ENCODE peak calls at places on chromosome 22, in four cellular contexts. O, C, N and Z are unnamed samples.

GRCh38 chr22:45888221-45889092 is 88.5 kb downstream of the WNT7B start:
- DNase-seq in O (no peak), C (no peak), N (no peak), Z (no peak)

GRCh38 chr22:23752750-23753149 is 1.5 kb downstream of the VPREB3 start:
- DNase-seq in O (no peak), C (no peak), N (no peak), Z (no peak)

GRCh38 chr22:45538284-45538683 is 35.6 kb downstream of the FBLN1 start:
- DNase-seq in O (no peak), C (peak; percentile 75), N (no peak), Z (no peak)

GRCh38 chr22:48098936-48099245 is 1336.4 kb downstream of the TBC1D22A start:
- DNase-seq in O (no peak), C (no peak), N (no peak), Z (no peak)

GRCh38 chr22:42169055-42169469 is 38.5 kb upstream of the CYP2D6 start:
- DNase-seq in O (peak; percentile 20), C (peak; percentile 47), N (no peak), Z (no peak)

GRCh38 chr22:46584081-46584903 is 35.9 kb upstream of the GRAMD4 start:
- DNase-seq in O (no peak), C (no peak), N (no peak), Z (no peak)

GRCh38 chr22:37225481-37225880 is 13.2 kb upstream of the SSTR3 start:
- DNase-seq in O (no peak), C (peak; percentile 68), N (no peak), Z (no peak)

GRCh38 chr22:36966851-36967535 is 52.3 kb downstream of the TST start:
- DNase-seq in O (no peak), C (no peak), N (no peak), Z (no peak)

GRCh38 chr22:49780992-49781782 is 46.5 kb downstream of the BRD1 start:
- DNase-seq in O (no peak), C (no peak), N (no peak), Z (no peak)

GRCh38 chr22:42299586-42300285 is 29.3 kb upstream of the TCF20 start:
- DNase-seq in O (no peak), C (no peak), N (no peak), Z (peak; percentile 19)

GRCh38 chr22:36395922-36396321 is 8.2 kb upstream of the MYH9 start:
- DNase-seq in O (no peak), C (no peak), N (no peak), Z (no peak)

GRCh38 chr22:38766076-38766777 is 10.4 kb upstream of the SUN2 start:
- DNase-seq in O (no peak), C (peak; percentile 52), N (no peak), Z (peak; percentile 68)

GRCh38 chr22:37634505-37635002 is 4.9 kb upstream of the SH3BP1 start:
- DNase-seq in O (no peak), C (no peak), N (no peak), Z (no peak)

GRCh38 chr22:24153353-24153752 is 27.9 kb upstream of the SUSD2 start:
- DNase-seq in O (no peak), C (no peak), N (no peak), Z (no peak)